ENCODE peak calls at places on chromosomes 12 and 14, in five cellular contexts. T is fibroblast of lung; Z is CD4-positive, CD25-positive, alpha-beta regulatory T cell; A is mesenchymal stem cell; X is CD8-positive, alpha-beta T cell. O is an unnamed sample.

GRCh38 chr12:9118161-9118560 is 2.4 kb upstream of the A2M start:
- DNase-seq in T (no peak), Z (no peak), A (no peak), X (no peak), O (no peak)

GRCh38 chr12:23803547-23803946 is 145.9 kb downstream of the SOX5 start:
- DNase-seq in T (no peak), Z (no peak), A (no peak), X (no peak), O (no peak)

GRCh38 chr12:50400104-50400637 is 514 bp upstream of the LARP4 start:
- DNase-seq in T (no peak), Z (no peak), A (no peak), X (no peak), O (no peak)

GRCh38 chr12:13817131-13817530 is 164.3 kb downstream of the GRIN2B start:
- DNase-seq in T (no peak), Z (no peak), A (no peak), X (no peak), O (no peak)

GRCh38 chr14:22848391-22849164 is 12.2 kb downstream of the MMP14 start:
- DNase-seq in T (peak), Z (no peak), A (peak), X (no peak), O (peak)

GRCh38 chr14:54175298-54175942 is 218.8 kb upstream of the BMP4 start:
- DNase-seq in T (peak), Z (peak), A (peak), X (no peak), O (peak)

GRCh38 chr14:59274991-59275391 is 86.5 kb downstream of the DAAM1 start:
- DNase-seq in T (no peak), Z (peak), A (no peak), X (no peak), O (no peak)

GRCh38 chr14:59630281-59630963 is 53.8 kb upstream of the CCDC175 start:
- DNase-seq in T (no peak), Z (no peak), A (peak), X (no peak), O (peak)

GRCh38 chr12:83074495-83074894 is 387.8 kb downstream of the TMTC2 start:
- DNase-seq in T (no peak), Z (no peak), A (no peak), X (no peak), O (no peak)

GRCh38 chr12:69657376-69658137 is 41.5 kb downstream of the BEST3 start:
- DNase-seq in T (peak), Z (no peak), A (peak), X (no peak), O (peak)

GRCh38 chr14:33309081-33309480 is 370.4 kb downstream of the NPAS3 start:
- DNase-seq in T (no peak), Z (no peak), A (no peak), X (no peak), O (no peak)

GRCh38 chr12:8081228-8081920 is 700 bp upstream of the NECAP1 start:
- DNase-seq in T (no peak), Z (peak), A (peak), X (no peak), O (no peak)

GRCh38 chr12:125492354-125493270 is 427.4 kb downstream of the AACS start:
- DNase-seq in T (no peak), Z (no peak), A (no peak), X (no peak), O (no peak)

GRCh38 chr14:104887623-104888488 is 22.8 kb downstream of the CEP170B start:
- DNase-seq in T (no peak), Z (no peak), A (no peak), X (no peak), O (no peak)

GRCh38 chr14:92719421-92719820 is 29.0 kb downstream of the LGMN start:
- DNase-seq in T (peak), Z (no peak), A (peak), X (no peak), O (peak)

GRCh38 chr14:76497550-76498484 is 121.9 kb downstream of the ESRRB start:
- DNase-seq in T (no peak), Z (no peak), A (no peak), X (no peak), O (no peak)

GRCh38 chr12:100128509-100128908 is 14.2 kb downstream of the BLTP3B start:
- DNase-seq in T (peak), Z (no peak), A (peak), X (no peak), O (peak)

GRCh38 chr12:79844693-79845092 is 90.2 kb downstream of the PPP1R12A start:
- DNase-seq in T (peak), Z (no peak), A (peak), X (no peak), O (peak)

GRCh38 chr12:104596876-104597833 is 140.4 kb downstream of the CHST11 start:
- DNase-seq in T (no peak), Z (no peak), A (no peak), X (no peak), O (no peak)

GRCh38 chr12:15910864-15911696 is at the start of gene DERA:
- DNase-seq in T (peak), Z (peak), A (peak), X (peak), O (peak)

GRCh38 chr14:76537912-76538647 is 162.1 kb downstream of the ESRRB start:
- DNase-seq in T (no peak), Z (no peak), A (no peak), X (no peak), O (no peak)

GRCh38 chr12:21502164-21502496 is 541 bp downstream of the GOLT1B start:
- DNase-seq in T (peak), Z (peak), A (peak), X (no peak), O (peak)
- H3K4me3 ChIP-seq in T (peak), Z (peak), A (peak), X (peak), O (peak)

GRCh38 chr14:65937079-65937803 is 524.7 kb downstream of the FUT8 start:
- DNase-seq in T (no peak), Z (peak), A (no peak), X (no peak), O (no peak)
- H3K4me3 ChIP-seq in T (no peak), Z (peak), A (no peak), X (no peak), O (no peak)

GRCh38 chr12:6278439-6279255 is 31.8 kb upstream of the PLEKHG6 start:
- DNase-seq in T (peak), Z (peak), A (peak), X (peak), O (peak)
- H3K4me3 ChIP-seq in T (peak), Z (peak), A (peak), X (peak), O (peak)

DNA sequence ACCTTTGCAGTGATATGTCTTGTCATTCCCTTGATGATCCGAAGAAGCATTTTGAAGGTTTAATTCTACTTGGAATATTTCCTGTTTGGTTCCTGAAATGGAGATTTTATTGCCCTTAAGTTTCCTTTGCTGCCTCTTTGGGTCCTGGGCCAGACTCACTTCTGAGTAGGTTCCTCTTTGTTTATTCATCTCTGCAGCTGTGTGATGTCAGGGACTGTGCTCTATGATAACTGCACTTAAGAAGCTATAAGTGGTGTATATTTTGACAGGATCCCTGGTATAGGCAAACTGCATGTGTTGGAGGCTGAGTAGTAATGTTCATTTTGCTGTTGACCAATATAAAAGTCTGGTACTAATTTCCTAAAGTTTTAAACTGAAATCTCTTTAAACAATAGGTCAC is at the start of gene KLRC4:
- DNase-seq in T (peak), Z (no peak), A (peak), X (no peak), O (peak)
- H3K4me3 ChIP-seq in T (no peak), Z (no peak), A (no peak), X (peak), O (no peak)

DNA sequence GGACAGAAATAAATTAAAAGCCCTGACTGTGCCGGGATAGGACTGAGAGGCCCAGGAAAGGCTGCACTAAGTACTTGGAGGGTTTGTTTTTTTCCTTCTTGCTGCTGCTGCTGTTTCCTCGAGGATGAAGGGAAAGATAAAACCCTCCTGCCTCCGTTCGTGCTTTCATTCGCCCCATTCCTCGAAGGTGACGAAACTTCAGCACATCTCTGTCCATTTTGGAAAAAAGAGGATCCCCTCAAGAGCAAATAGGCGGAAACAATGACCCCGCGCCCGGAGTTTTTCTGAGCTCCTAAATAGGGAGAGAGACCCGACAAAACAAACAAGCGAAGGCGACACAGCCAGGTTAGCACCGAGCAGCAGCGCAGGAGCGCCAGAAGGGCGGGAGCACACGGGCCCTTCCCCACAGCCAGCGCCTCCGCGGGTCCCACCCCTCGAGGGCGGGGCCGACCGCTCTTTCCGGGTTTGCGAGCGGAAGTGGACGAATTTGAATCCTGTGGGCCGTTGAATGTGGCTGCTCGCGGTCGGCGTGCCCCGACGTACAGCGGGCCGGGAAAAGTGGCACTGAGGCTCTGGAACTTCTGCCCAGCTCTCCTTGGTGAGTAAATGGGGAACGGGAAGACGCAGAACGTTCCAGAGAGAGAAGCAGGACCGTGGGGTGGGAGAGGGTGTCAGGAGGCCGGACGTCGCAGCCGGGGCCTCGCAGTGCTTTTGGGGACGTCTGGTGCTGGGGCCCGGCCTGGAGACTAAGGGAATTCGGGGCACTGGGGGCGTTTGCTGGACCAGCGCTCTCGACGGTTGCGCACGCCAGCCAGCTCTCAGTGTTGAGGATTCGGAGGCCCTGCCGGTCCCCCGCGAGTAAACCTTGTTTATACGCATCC is at the start of gene G2E3:
- DNase-seq in T (peak), Z (peak), A (peak), X (peak), O (peak)
- H3K4me3 ChIP-seq in T (peak), Z (peak), A (peak), X (peak), O (peak)

O was measured in foreskin fibroblast.